ENCODE peak calls at places on chromosomes 2 and 18, in eight cellular contexts. One of them, this sample, is unnamed.

GRCh38 chr2:145198555-145198954 is 678.6 kb upstream of the ZEB2 start:
- DNase-seq in iPS-NIHi11: no peak
- DNase-seq in NCI-H1930: no peak
- DNase-seq in astrocyte of the spinal cord: no peak
- DNase-seq in ACHN: no peak
- DNase-seq in esophagus squamous epithelium: no peak
- DNase-seq in lower leg skin: no peak
- DNase-seq in endothelial cell of umbilical vein: no peak
- DNase-seq in this sample: no peak

GRCh38 chr2:42848726-42849290 is 56.4 kb upstream of the HAAO start:
- DNase-seq in iPS-NIHi11: no peak
- DNase-seq in NCI-H1930: no peak
- DNase-seq in astrocyte of the spinal cord: no peak
- DNase-seq in ACHN: no peak
- DNase-seq in esophagus squamous epithelium: no peak
- DNase-seq in lower leg skin: peak
- DNase-seq in endothelial cell of umbilical vein: no peak
- DNase-seq in this sample: no peak

GRCh38 chr18:21448301-21448700 is 152.2 kb downstream of the ESCO1 start:
- DNase-seq in iPS-NIHi11: no peak
- DNase-seq in NCI-H1930: no peak
- DNase-seq in astrocyte of the spinal cord: peak
- DNase-seq in ACHN: no peak
- DNase-seq in esophagus squamous epithelium: no peak
- DNase-seq in lower leg skin: no peak
- DNase-seq in endothelial cell of umbilical vein: no peak
- DNase-seq in this sample: no peak

GRCh38 chr2:70928366-70928765 is 7.3 kb upstream of the ATP6V1B1 start:
- DNase-seq in iPS-NIHi11: no peak
- DNase-seq in NCI-H1930: no peak
- DNase-seq in astrocyte of the spinal cord: no peak
- DNase-seq in ACHN: no peak
- DNase-seq in esophagus squamous epithelium: no peak
- DNase-seq in lower leg skin: peak
- DNase-seq in endothelial cell of umbilical vein: no peak
- DNase-seq in this sample: no peak

GRCh38 chr18:65398347-65398746 is 352.5 kb upstream of the CDH7 start:
- DNase-seq in iPS-NIHi11: no peak
- DNase-seq in NCI-H1930: no peak
- DNase-seq in astrocyte of the spinal cord: no peak
- DNase-seq in ACHN: no peak
- DNase-seq in esophagus squamous epithelium: no peak
- DNase-seq in lower leg skin: no peak
- DNase-seq in endothelial cell of umbilical vein: no peak
- DNase-seq in this sample: no peak

GRCh38 chr18:74128114-74128513 is 19.5 kb downstream of the FBXO15 start:
- DNase-seq in iPS-NIHi11: no peak
- DNase-seq in NCI-H1930: no peak
- DNase-seq in astrocyte of the spinal cord: no peak
- DNase-seq in ACHN: no peak
- DNase-seq in esophagus squamous epithelium: no peak
- DNase-seq in lower leg skin: no peak
- DNase-seq in endothelial cell of umbilical vein: no peak
- DNase-seq in this sample: no peak

GRCh38 chr2:100844514-100844913 is 24.6 kb downstream of the NPAS2 start:
- DNase-seq in iPS-NIHi11: no peak
- DNase-seq in NCI-H1930: no peak
- DNase-seq in astrocyte of the spinal cord: no peak
- DNase-seq in ACHN: no peak
- DNase-seq in esophagus squamous epithelium: no peak
- DNase-seq in lower leg skin: no peak
- DNase-seq in endothelial cell of umbilical vein: no peak
- DNase-seq in this sample: no peak

GRCh38 chr2:31271851-31272267 is 37.9 kb downstream of the EHD3 start:
- DNase-seq in iPS-NIHi11: no peak
- DNase-seq in NCI-H1930: no peak
- DNase-seq in astrocyte of the spinal cord: no peak
- DNase-seq in ACHN: peak
- DNase-seq in esophagus squamous epithelium: no peak
- DNase-seq in lower leg skin: no peak
- DNase-seq in endothelial cell of umbilical vein: no peak
- DNase-seq in this sample: peak

GRCh38 chr2:14756981-14757657 is 124.6 kb downstream of the LRATD1 start:
- DNase-seq in iPS-NIHi11: no peak
- DNase-seq in NCI-H1930: no peak
- DNase-seq in astrocyte of the spinal cord: peak
- DNase-seq in ACHN: peak
- DNase-seq in esophagus squamous epithelium: no peak
- DNase-seq in lower leg skin: no peak
- DNase-seq in endothelial cell of umbilical vein: no peak
- DNase-seq in this sample: peak

GRCh38 chr2:189144700-189145211 is 34.8 kb downstream of the COL5A2 start:
- DNase-seq in iPS-NIHi11: no peak
- DNase-seq in NCI-H1930: no peak
- DNase-seq in astrocyte of the spinal cord: no peak
- DNase-seq in ACHN: no peak
- DNase-seq in esophagus squamous epithelium: no peak
- DNase-seq in lower leg skin: no peak
- DNase-seq in endothelial cell of umbilical vein: no peak
- DNase-seq in this sample: no peak

GRCh38 chr2:31429759-31430438 is 15.4 kb upstream of the XDH start:
- DNase-seq in iPS-NIHi11: no peak
- DNase-seq in NCI-H1930: no peak
- DNase-seq in astrocyte of the spinal cord: peak
- DNase-seq in ACHN: no peak
- DNase-seq in esophagus squamous epithelium: no peak
- DNase-seq in lower leg skin: no peak
- DNase-seq in endothelial cell of umbilical vein: no peak
- DNase-seq in this sample: peak

GRCh38 chr2:157894694-157895450 is 18.7 kb upstream of the ACVR1 start:
- DNase-seq in iPS-NIHi11: no peak
- DNase-seq in NCI-H1930: no peak
- DNase-seq in astrocyte of the spinal cord: peak
- DNase-seq in ACHN: no peak
- DNase-seq in esophagus squamous epithelium: no peak
- DNase-seq in lower leg skin: no peak
- DNase-seq in endothelial cell of umbilical vein: no peak
- DNase-seq in this sample: no peak

GRCh38 chr2:17540813-17541513 is 467 bp downstream of the VSNL1 start:
- DNase-seq in iPS-NIHi11: no peak
- DNase-seq in NCI-H1930: no peak
- DNase-seq in astrocyte of the spinal cord: no peak
- DNase-seq in ACHN: no peak
- DNase-seq in esophagus squamous epithelium: no peak
- DNase-seq in lower leg skin: no peak
- DNase-seq in endothelial cell of umbilical vein: peak
- DNase-seq in this sample: peak

GRCh38 chr2:45607701-45608100 is 3.4 kb downstream of the SRBD1 start:
- DNase-seq in iPS-NIHi11: peak
- DNase-seq in NCI-H1930: peak
- DNase-seq in astrocyte of the spinal cord: peak
- DNase-seq in ACHN: peak
- DNase-seq in esophagus squamous epithelium: no peak
- DNase-seq in lower leg skin: no peak
- DNase-seq in endothelial cell of umbilical vein: peak
- DNase-seq in this sample: peak

GRCh38 chr2:235639885-235640284 is 146.0 kb downstream of the AGAP1 start:
- DNase-seq in iPS-NIHi11: no peak
- DNase-seq in NCI-H1930: no peak
- DNase-seq in astrocyte of the spinal cord: no peak
- DNase-seq in ACHN: no peak
- DNase-seq in esophagus squamous epithelium: no peak
- DNase-seq in lower leg skin: no peak
- DNase-seq in endothelial cell of umbilical vein: no peak
- DNase-seq in this sample: no peak